ENCODE peak calls at places on chromosomes 16 and 17, in four cellular contexts. F is SK-N-SH, H is K562, T is GM12878. C is an unnamed sample.

GRCh38 chr17:76252040-76252954 is 12.0 kb upstream of the RNF157 start:
- DNase-seq in F (no peak), H (no peak), T (no peak), C (peak; percentile 94)

GRCh38 chr16:68972720-68973119 is 129.4 kb downstream of the TANGO6 start:
- DNase-seq in T (no peak), H (peak; percentile 34), F (peak; percentile 27), C (no peak)

GRCh38 chr16:52643006-52643405 is 96.1 kb upstream of the TOX3 start:
- DNase-seq in F (no peak), T (no peak), H (no peak), C (no peak)

GRCh38 chr16:66553223-66553622 is 847 bp downstream of the CKLF start:
- DNase-seq in F (no peak), T (no peak), H (no peak), C (no peak)

GRCh38 chr16:69318177-69318910 is 7.2 kb downstream of the VPS4A start:
- DNase-seq in H (no peak), T (no peak), F (no peak), C (no peak)

GRCh38 chr16:31877876-31878642 is 4.5 kb downstream of the ZNF267 start:
- DNase-seq in F (no peak), T (no peak), H (no peak), C (no peak)

GRCh38 chr17:28500712-28501379 is 5.3 kb upstream of the FOXN1 start:
- DNase-seq in H (peak; percentile 28), T (peak; percentile 63), F (peak; percentile 73), C (no peak)

GRCh38 chr17:79400989-79401703 is 209.7 kb downstream of the RBFOX3 start:
- DNase-seq in H (peak; percentile 94), T (no peak), F (peak; percentile 94), C (peak; percentile 52)

GRCh38 chr17:48444531-48445247 is 14.7 kb upstream of the SKAP1 start:
- DNase-seq in H (no peak), F (no peak), T (no peak), C (no peak)

DNA sequence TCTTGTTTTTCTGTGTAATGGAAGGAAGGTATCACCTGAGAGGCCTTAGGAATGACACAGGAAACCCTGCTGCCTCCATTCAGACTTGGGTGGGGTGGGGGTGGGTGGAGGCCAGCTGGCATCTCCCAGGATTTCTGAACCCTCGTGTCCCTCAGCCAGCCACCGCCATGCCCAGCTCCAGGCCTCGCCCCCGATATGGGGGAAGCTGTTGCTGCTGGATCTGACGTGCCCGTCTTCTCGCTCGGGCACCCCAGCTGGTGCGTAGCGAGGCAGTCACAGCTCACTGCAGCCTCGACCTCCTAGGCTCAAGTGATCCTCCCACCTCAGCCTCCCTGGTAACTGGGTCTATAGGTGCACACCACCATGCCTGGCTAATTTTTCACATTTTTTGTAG is 220.0 kb upstream of the CHMP6 start:
- DNase-seq in H (no peak), T (no peak), F (no peak), C (no peak)
- TF ChIP-seq NFIC in H (no peak), T (no peak), F (no peak), C (no peak)

GRCh38 chr16:2774161-2774891 is 2.8 kb downstream of the ELOB start:
- DNase-seq in H (no peak), F (no peak), T (no peak), C (no peak)
- TF ChIP-seq NFIC in H (peak; percentile 36), F (no peak), T (no peak), C (no peak)

DNA sequence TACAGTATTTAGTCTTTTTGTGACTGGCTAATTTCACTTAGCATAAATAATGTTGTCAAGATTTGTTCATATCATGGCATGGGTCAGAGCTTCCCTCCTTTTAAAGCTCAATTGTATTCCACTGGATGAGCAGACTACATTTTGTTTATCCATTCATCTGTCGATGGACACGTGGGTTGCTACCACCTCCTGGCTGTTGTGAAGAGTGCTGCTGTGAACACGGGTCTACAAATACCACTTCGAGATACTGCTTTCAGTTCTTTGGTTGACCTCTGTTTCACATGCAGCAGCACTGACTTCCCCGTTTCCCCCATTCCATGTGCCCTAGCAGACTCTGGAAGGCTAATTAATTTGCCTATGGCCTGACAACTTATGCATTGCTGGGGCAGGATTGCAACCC is 285.4 kb downstream of the SHISA9 start:
- DNase-seq in H (no peak), F (no peak), T (no peak), C (peak; percentile 31)
- TF ChIP-seq NFIC in H (no peak), F (no peak), T (no peak), C (no peak)

DNA sequence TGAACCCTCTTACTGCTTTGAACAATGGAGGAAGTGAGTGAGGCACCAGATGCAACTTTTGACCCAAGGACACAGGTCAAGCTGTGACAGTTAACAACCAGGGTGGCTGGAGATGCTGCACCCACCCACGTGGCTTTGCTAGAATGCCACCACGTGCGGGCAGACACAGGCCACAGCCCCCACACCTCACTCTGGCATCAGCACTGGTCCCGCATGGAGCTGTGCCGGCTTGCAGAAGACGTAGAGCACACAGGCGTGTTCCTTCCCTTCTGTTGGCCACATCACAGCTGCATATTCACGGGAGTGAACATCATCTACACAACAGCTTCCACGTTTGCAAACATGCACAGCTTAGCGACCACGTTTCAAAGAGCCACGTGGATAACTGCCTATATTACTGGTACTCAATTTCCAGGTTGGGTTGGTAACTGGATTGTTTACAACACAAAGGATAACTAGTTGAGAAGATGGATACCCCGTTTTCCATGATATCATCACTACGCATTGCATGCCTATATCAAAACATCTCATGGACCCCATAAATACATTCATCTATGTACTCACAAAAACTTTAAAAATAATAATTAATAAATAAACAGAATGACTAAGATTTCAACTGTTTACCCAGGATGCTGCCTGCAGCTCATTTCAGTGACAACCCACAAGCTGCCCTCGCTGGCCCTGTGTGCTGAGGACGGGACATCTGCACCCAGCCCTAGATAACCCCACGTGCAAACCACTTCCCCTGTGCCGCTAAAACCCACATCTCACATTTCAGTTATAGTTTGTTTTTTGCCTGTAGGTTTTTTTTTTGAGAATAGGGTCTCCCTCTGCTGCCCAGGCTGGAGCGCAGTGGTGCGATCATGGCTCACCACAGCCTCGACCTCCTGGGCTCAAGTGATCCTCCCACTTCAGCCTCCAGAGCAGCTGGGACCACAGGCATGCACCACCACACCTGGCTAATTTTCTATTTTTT is 132.0 kb downstream of the ANKRD11 start:
- DNase-seq in H (no peak), F (no peak), T (no peak), C (no peak)
- TF ChIP-seq NFIC in H (no peak), F (no peak), T (no peak), C (no peak)

DNA sequence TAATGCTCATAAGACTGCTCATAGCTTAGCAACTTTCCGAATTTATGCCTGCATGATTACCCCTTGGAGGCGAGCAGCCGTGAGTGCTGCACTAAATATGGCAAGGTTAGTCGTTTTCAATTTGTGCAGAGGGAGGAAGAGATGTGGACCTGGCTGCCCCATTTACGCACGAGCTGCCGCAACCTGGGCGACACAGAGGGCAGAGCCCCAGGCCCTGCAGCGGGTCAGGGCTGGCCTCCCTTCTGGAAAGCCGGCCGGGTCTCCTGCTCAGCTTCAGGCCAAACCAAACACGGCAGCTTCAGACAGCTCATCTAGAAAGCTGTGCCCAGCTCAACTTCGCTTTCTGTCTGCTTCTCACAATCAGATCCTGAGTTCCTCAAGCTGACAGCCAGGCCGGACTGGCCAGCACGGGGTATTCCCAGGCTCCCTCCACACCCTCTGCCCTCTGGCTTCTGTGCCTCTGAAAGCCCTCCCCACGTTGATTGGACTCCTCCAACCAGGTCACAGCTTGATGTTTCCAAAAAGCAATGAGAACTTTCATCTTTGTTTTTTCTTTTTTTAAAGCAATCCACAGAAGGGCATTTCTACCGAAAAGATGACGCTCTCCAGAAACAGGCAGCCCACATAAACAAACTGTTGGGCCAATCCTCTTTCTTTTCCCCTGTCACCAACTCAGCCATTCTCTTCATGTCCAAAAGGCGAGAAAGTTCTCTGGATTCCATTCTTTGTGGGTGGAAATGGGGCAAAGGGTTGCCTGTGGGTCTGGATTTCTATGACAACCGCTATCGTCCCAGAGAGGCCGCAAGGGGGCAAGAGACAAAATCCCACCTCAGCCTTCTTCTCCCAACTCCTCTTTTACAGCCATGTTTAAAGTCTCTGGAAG is 189.1 kb downstream of the ZFHX3 start:
- DNase-seq in F (peak; percentile 67), T (no peak), H (no peak), C (no peak)
- TF ChIP-seq NFIC in F (no peak), T (no peak), H (no peak), C (no peak)

GRCh38 chr17:69444023-69444422 is 29.5 kb downstream of the MAP2K6 start:
- DNase-seq in F (no peak), T (no peak), H (no peak), C (no peak)

GRCh38 chr17:69448431-69449102 is 34.1 kb downstream of the MAP2K6 start:
- DNase-seq in T (no peak), H (no peak), F (peak; percentile 40), C (no peak)

GRCh38 chr17:69447726-69448125 is 33.2 kb downstream of the MAP2K6 start:
- DNase-seq in H (no peak), F (no peak), T (no peak), C (no peak)

GRCh38 chr17:69443138-69443537 is 28.6 kb downstream of the MAP2K6 start:
- DNase-seq in T (no peak), F (no peak), H (no peak), C (no peak)

DNA sequence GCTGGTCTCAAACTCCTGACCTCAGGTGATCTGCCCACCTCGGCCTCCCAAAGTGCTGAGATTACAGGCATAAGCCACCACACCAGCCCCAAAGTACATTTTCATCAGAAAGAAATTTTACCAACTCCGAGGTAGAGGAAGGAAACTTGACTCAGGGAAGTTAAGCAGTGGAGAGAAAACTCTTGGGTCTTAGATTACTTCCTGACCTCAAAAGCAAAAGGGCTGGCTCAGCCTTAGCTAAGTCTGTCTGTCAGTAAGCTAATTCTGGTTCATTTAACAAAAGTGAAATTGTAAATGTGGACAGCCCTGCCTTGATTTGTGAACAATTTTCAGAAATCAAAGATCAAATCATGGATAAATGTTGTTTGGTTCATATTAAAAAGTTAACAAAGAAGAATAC is 30.6 kb downstream of the MAP2K6 start:
- DNase-seq in F (no peak), T (no peak), H (no peak), C (no peak)
- TF ChIP-seq NFIC in F (no peak), T (no peak), H (no peak), C (no peak)

GRCh38 chr16:85365120-85365519 is 248.0 kb upstream of the GSE1 start:
- DNase-seq in H (peak; percentile 41), F (no peak), T (no peak), C (no peak)
- TF ChIP-seq NFIC in H (no peak), F (no peak), T (no peak), C (no peak)

GRCh38 chr17:19364699-19365498 is 2.4 kb upstream of the B9D1 start:
- DNase-seq in F (peak; percentile 40), H (no peak), T (no peak), C (peak; percentile 70)
- TF ChIP-seq NFIC in F (no peak), H (no peak), T (no peak), C (no peak)

DNA sequence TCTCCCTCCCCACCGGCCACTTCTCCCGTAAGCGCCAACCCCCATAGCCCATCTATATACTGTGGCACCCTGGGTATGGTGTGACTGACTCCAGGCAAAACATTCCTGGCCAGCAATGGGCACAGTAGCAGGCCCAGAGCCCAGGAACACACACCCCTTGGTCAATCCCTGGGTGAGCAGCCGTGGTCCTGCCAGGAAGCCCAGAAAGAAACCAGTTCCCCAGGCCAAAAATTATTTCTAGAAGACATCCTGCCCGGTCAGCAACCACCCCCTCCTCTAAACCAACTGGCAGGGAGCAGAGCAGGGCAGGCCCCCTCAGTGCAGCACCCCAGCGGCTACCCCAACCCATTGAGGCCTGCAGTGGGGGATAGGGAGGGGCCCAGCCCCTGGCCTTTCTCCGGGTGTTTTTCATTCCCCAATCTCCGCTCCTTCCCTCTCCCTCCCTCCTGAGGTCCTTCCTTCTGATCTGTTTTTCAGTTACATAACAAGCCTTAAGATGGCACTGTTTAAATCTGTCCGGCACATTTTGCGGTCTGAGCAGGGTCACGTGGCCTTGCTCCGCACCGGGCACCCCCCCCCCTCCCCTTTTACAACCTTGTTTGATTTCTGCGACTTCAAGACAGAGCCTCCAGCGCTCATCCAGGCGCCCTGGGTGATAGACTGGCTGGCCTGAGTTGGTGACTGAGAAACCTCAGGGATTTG is 2.0 kb downstream of the NPTX1 start:
- DNase-seq in H (peak; percentile 54), F (peak; percentile 79), T (no peak), C (no peak)
- TF ChIP-seq NFIC in H (no peak), F (no peak), T (no peak), C (no peak)